ENCODE peak calls at places on chromosome 2, in ten cellular contexts. Z is sigmoid colon, R is suprapubic skin, Q is HCT116, M is ovary, O is IMR-90, N is body of pancreas, D is spleen, W is transverse colon, K is HepG2. L is an unnamed sample.

GRCh38 chr2:211709394-211709793 is 829.2 kb downstream of the ERBB4 start:
- DNase-seq in R (no peak), N (no peak), M (no peak), D (no peak), Q (no peak), W (no peak), Z (no peak), O (no peak), K (no peak), L (no peak)

GRCh38 chr2:229661478-229661877 is 52.9 kb downstream of the DNER start:
- DNase-seq in W (no peak), O (no peak), K (no peak), Z (no peak), R (no peak), Q (no peak), N (no peak), M (no peak), D (no peak), L (no peak)

GRCh38 chr2:34242741-34243123 is 643.6 kb upstream of the FAM98A start:
- DNase-seq in Q (no peak), O (no peak), D (no peak), R (no peak), W (peak; percentile 33), N (peak; percentile 82), Z (no peak), K (no peak), M (no peak), L (no peak)

GRCh38 chr2:162011718-162012564 is 62.1 kb downstream of the DPP4 start:
- DNase-seq in M (no peak), Z (no peak), K (no peak), Q (no peak), D (no peak), O (no peak), W (no peak), R (no peak), N (no peak), L (no peak)

GRCh38 chr2:120367649-120368048 is 21.7 kb downstream of the INHBB start:
- DNase-seq in K (no peak), M (no peak), W (no peak), Q (no peak), Z (no peak), O (peak; percentile 5), R (no peak), N (no peak), D (no peak), L (no peak)

GRCh38 chr2:190932524-190932923 is 51.9 kb downstream of the GLS start:
- DNase-seq in K (no peak), O (no peak), R (no peak), D (no peak), M (no peak), Z (no peak), W (no peak), N (no peak), Q (no peak), L (no peak)

GRCh38 chr2:151973901-151974199 is 125.0 kb downstream of the CACNB4 start:
- DNase-seq in M (no peak), K (peak; percentile 66), R (no peak), O (peak; percentile 29), Z (no peak), W (no peak), D (no peak), N (no peak), Q (no peak), L (no peak)

GRCh38 chr2:33583194-33583938 is 15.7 kb downstream of the FAM98A start:
- DNase-seq in W (no peak), O (peak; percentile 52), N (peak; percentile 27), R (no peak), Q (no peak), K (peak; percentile 36), Z (no peak), D (no peak), M (no peak), L (no peak)

GRCh38 chr2:137048455-137048854 is 283.1 kb downstream of the THSD7B start:
- DNase-seq in D (no peak), Z (no peak), O (no peak), N (no peak), Q (no peak), W (no peak), K (peak; percentile 29), M (no peak), R (no peak), L (no peak)

DNA sequence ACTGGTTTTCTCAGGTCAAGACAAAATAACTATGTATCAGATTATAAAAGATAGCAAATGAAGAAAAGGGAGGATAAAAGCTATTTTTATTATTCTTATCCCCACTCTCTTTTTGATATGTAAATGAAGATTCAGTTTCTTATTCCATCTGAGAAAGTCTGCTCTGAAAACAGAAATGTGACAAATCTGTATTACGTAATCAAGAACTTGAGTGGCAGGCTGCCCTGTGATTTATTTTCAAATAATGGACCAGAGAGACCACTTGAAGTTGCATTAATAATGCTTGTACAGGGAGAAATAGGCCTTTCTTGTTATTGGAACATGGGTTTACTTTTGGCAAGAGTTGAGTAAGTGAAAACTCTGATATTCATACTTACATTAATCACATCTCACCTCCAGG is 727.4 kb downstream of the DPP10 start:
- DNase-seq in O (no peak), Z (no peak), R (no peak), M (no peak), N (no peak), W (no peak), D (no peak), K (no peak), Q (no peak), L (no peak)
- H3K27me3 ChIP-seq in O (no peaks in the 10 kb centered on the region), Z (no peaks in the 10 kb centered on the region), R (no peaks in the 10 kb centered on the region), M (no peaks in the 10 kb centered on the region), N (no peaks in the 10 kb centered on the region), W (no peaks in the 10 kb centered on the region), D (no peaks in the 10 kb centered on the region), K (no peaks in the 10 kb centered on the region), Q (no peaks in the 10 kb centered on the region), L (no peaks in the 10 kb centered on the region)

DNA sequence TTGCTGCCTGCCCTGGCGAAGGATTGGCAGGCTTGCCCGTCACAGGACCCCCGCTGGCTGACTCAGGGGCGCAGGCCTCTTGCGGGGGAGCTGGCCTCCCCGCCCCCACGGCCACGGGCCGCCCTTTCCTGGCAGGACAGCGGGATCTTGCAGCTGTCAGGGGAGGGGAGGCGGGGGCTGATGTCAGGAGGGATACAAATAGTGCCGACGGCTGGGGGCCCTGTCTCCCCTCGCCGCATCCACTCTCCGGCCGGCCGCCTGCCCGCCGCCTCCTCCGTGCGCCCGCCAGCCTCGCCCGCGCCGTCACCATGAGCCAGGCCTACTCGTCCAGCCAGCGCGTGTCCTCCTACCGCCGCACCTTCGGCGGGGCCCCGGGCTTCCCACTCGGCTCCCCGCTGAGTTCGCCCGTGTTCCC is at the start of gene DES:
- DNase-seq in D (no peak), O (no peak), R (no peak), M (peak; percentile 83), N (no peak), Q (no peak), K (no peak), Z (peak; percentile 96), W (peak; percentile 52), L (peak; percentile 92)
- TF ChIP-seq POLR2A in D (no peak), O (no peak), R (no peak), M (peak; percentile 20), N (no peak), Q (no peak), K (no peak), Z (peak; percentile 93), W (peak; percentile 67), L (peak; percentile 86)

GRCh38 chr2:10831387-10831985 is 18.9 kb upstream of the PDIA6 start:
- DNase-seq in Q (no peak), M (no peak), R (no peak), O (no peak), W (no peak), K (no peak), N (no peak), Z (no peak), D (peak; percentile 71), L (no peak)

GRCh38 chr2:10828346-10828745 is 15.8 kb upstream of the PDIA6 start:
- DNase-seq in Q (no peak), D (peak; percentile 79), M (no peak), K (no peak), R (no peak), Z (no peak), N (no peak), O (no peak), W (no peak), L (no peak)

GRCh38 chr2:10830641-10831386 is 18.2 kb upstream of the PDIA6 start:
- DNase-seq in R (no peak), D (peak; percentile 74), W (no peak), K (no peak), M (no peak), Z (no peak), N (no peak), O (no peak), Q (no peak), L (no peak)

GRCh38 chr2:10829304-10829703 is 16.7 kb upstream of the PDIA6 start:
- DNase-seq in D (peak; percentile 41), R (no peak), N (no peak), Q (no peak), O (no peak), Z (no peak), W (no peak), M (no peak), K (no peak), L (no peak)

DNA sequence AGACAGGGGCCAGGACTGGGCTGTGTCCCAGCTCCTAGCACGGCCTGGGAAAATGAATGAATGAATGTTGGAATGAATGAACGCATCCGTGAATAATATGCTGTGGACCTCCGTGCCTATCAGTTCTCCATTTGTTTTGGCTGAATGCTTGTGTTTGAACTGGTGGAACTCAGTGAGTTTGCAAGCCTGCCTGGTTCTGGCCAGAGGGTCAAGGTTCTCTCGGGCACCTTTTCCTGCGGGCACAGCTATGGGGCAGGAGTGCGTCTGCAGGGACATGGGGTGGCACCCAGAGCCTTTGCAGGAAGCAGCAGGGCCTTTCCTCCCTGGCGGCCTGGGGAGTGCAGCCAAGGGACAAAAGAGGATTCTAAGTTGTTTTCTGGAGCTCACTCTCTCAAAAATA is 17.6 kb upstream of the PDIA6 start:
- DNase-seq in M (no peak), W (peak; percentile 37), Q (no peak), R (no peak), O (no peak), Z (no peak), K (no peak), N (no peak), D (peak; percentile 82), L (no peak)
- H3K27me3 ChIP-seq in M (no peaks in the 10 kb centered on the region), W (peaks cover 10% of the 10 kb centered on the region), Q (no peaks in the 10 kb centered on the region), R (peaks cover 40% of the 10 kb centered on the region), O (peaks cover 44% of the 10 kb centered on the region), Z (peaks cover 6% of the 10 kb centered on the region), K (peaks cover 85% of the 10 kb centered on the region), N (no peaks in the 10 kb centered on the region), D (no peaks in the 10 kb centered on the region), L (no peaks in the 10 kb centered on the region)

DNA sequence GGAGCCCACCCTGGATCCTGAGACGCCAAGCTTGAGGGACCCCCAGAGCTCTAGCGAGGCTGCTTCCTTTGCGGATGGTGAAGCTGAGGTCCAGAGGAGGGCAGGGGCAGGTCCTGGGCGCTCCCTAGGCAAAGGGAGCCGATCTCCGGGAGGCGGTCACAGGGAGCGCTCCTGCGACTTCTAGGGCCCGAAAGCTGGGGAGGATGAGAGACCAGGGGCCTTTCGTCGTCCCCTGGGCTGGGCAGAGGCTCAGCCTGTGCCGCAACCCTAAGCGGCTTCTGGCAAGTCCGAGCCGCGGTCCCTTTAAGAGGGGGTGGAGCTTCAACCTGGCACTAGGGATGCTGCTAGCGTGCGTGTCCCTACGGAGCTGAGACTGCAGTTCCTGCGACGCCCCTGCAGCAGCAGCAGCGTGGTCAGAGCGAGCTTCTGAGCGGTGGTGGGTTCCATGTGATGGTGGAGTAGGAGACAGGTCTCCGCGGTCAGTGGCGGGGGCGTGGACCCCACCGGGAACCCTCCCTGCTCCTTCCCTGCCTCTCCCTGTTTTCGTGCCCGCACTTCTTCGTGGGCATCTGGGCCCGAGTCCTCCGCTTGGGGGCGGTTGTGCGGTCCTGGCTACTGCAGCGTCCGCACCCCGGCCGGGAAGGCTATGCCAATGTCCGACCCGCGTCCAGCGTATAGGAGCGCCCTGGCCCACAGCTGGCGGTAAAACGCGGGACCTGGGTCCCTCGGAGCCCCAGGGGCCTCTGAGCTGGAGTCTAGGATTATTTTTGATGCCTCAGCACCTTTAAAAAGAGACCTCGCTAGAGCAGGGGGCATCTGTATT is 154.6 kb downstream of the CCDC74A start:
- DNase-seq in D (peak; percentile 94), N (peak; percentile 84), O (peak; percentile 84), Z (peak; percentile 91), W (peak; percentile 86), K (peak; percentile 80), Q (peak; percentile 76), R (peak; percentile 89), M (peak; percentile 81), L (peak; percentile 85)
- TF ChIP-seq POLR2A in D (no peak), N (peak; percentile 34), O (peak; percentile 82), Z (no peak), W (peak; percentile 28), K (peak; percentile 86), Q (peak; percentile 83), R (no peak), M (no peak), L (no peak)

L was measured in uterus.